ENCODE peak calls at places on chromosomes 2 and 18, in five cellular contexts. One of them, this sample, is unnamed.

GRCh38 chr2:202172439-202173191 is 65.8 kb downstream of the SUMO1 start:
- DNase-seq in endothelial cell of umbilical vein: no peak
- DNase-seq in fibroblast of lung: peak; percentile 42
- DNase-seq in PC-3: no peak
- DNase-seq in mammary epithelial cell: no peak
- DNase-seq in this sample: no peak

GRCh38 chr2:198129609-198130008 is 325.2 kb downstream of the PLCL1 start:
- DNase-seq in mammary epithelial cell: no peak
- DNase-seq in fibroblast of lung: no peak
- DNase-seq in PC-3: no peak
- DNase-seq in endothelial cell of umbilical vein: no peak
- DNase-seq in this sample: no peak

GRCh38 chr18:37435996-37436395 is 129.6 kb downstream of the CELF4 start:
- DNase-seq in mammary epithelial cell: peak; percentile 13
- DNase-seq in endothelial cell of umbilical vein: no peak
- DNase-seq in fibroblast of lung: peak; percentile 17
- DNase-seq in PC-3: no peak
- DNase-seq in this sample: peak; percentile 78

GRCh38 chr2:25672500-25673169 is 742 bp downstream of the DTNB start:
- DNase-seq in PC-3: peak; percentile 49
- DNase-seq in endothelial cell of umbilical vein: peak; percentile 43
- DNase-seq in fibroblast of lung: peak; percentile 49
- DNase-seq in mammary epithelial cell: peak; percentile 56
- DNase-seq in this sample: peak; percentile 75

GRCh38 chr2:181404472-181404871 is 52.7 kb upstream of the ITGA4 start:
- DNase-seq in PC-3: no peak
- DNase-seq in endothelial cell of umbilical vein: no peak
- DNase-seq in fibroblast of lung: no peak
- DNase-seq in mammary epithelial cell: no peak
- DNase-seq in this sample: no peak

GRCh38 chr2:47309952-47310800 is 92.8 kb upstream of the MSH2 start:
- DNase-seq in endothelial cell of umbilical vein: no peak
- DNase-seq in PC-3: no peak
- DNase-seq in fibroblast of lung: peak; percentile 64
- DNase-seq in mammary epithelial cell: no peak
- DNase-seq in this sample: no peak

GRCh38 chr2:199458806-199459285 is 1.1 kb upstream of the SATB2 start:
- DNase-seq in endothelial cell of umbilical vein: peak; percentile 56
- DNase-seq in mammary epithelial cell: peak; percentile 68
- DNase-seq in fibroblast of lung: no peak
- DNase-seq in PC-3: peak; percentile 29
- DNase-seq in this sample: peak; percentile 24

GRCh38 chr2:44237221-44237620 is 38.1 kb upstream of the SLC3A1 start:
- DNase-seq in mammary epithelial cell: no peak
- DNase-seq in fibroblast of lung: no peak
- DNase-seq in endothelial cell of umbilical vein: no peak
- DNase-seq in PC-3: no peak
- DNase-seq in this sample: peak; percentile 51

GRCh38 chr18:63365909-63366269 is 1.1 kb downstream of the KDSR start:
- DNase-seq in mammary epithelial cell: no peak
- DNase-seq in fibroblast of lung: no peak
- DNase-seq in endothelial cell of umbilical vein: no peak
- DNase-seq in PC-3: peak; percentile 16
- DNase-seq in this sample: no peak

GRCh38 chr2:221518201-221518936 is 53.7 kb downstream of the EPHA4 start:
- DNase-seq in fibroblast of lung: peak; percentile 86
- DNase-seq in endothelial cell of umbilical vein: peak; percentile 89
- DNase-seq in PC-3: peak; percentile 81
- DNase-seq in mammary epithelial cell: no peak
- DNase-seq in this sample: no peak

GRCh38 chr2:152099655-152100050 is 809 bp upstream of the CACNB4 start:
- DNase-seq in mammary epithelial cell: no peak
- DNase-seq in PC-3: peak; percentile 2
- DNase-seq in endothelial cell of umbilical vein: no peak
- DNase-seq in fibroblast of lung: no peak
- DNase-seq in this sample: no peak

GRCh38 chr2:152094014-152094413 is 4.8 kb downstream of the CACNB4 start:
- DNase-seq in PC-3: no peak
- DNase-seq in fibroblast of lung: no peak
- DNase-seq in mammary epithelial cell: no peak
- DNase-seq in endothelial cell of umbilical vein: no peak
- DNase-seq in this sample: no peak

GRCh38 chr2:152098033-152098797 is 629 bp downstream of the CACNB4 start:
- DNase-seq in endothelial cell of umbilical vein: no peak
- DNase-seq in PC-3: peak; percentile 6
- DNase-seq in mammary epithelial cell: peak; percentile 6
- DNase-seq in fibroblast of lung: no peak
- DNase-seq in this sample: no peak

GRCh38 chr2:152098798-152099654 is at the start of gene CACNB4:
- DNase-seq in fibroblast of lung: no peak
- DNase-seq in mammary epithelial cell: no peak
- DNase-seq in endothelial cell of umbilical vein: peak; percentile 16
- DNase-seq in PC-3: no peak
- DNase-seq in this sample: no peak

GRCh38 chr2:152097291-152098032 is 1.4 kb downstream of the CACNB4 start:
- DNase-seq in endothelial cell of umbilical vein: peak; percentile 30
- DNase-seq in fibroblast of lung: no peak
- DNase-seq in mammary epithelial cell: peak; percentile 57
- DNase-seq in PC-3: peak; percentile 17
- DNase-seq in this sample: no peak
- TF ChIP-seq EZH2 in endothelial cell of umbilical vein: peak; percentile 57
- TF ChIP-seq EZH2 in fibroblast of lung: no peak
- TF ChIP-seq EZH2 in mammary epithelial cell: peak; percentile 82
- TF ChIP-seq EZH2 in PC-3: no peak
- TF ChIP-seq EZH2 in this sample: no peak

GRCh38 chr2:164328310-164328709 is 293.0 kb downstream of the GRB14 start:
- DNase-seq in endothelial cell of umbilical vein: no peak
- DNase-seq in PC-3: no peak
- DNase-seq in mammary epithelial cell: no peak
- DNase-seq in fibroblast of lung: no peak
- DNase-seq in this sample: no peak
- H2AFZ ChIP-seq in endothelial cell of umbilical vein: no peak overlapping the region
- H2AFZ ChIP-seq in PC-3: no peak overlapping the region
- H2AFZ ChIP-seq in mammary epithelial cell: no peak overlapping the region
- H2AFZ ChIP-seq in fibroblast of lung: no peak overlapping the region
- H2AFZ ChIP-seq in this sample: no peak overlapping the region

GRCh38 chr18:6342990-6343389 is 71.7 kb downstream of the L3MBTL4 start:
- DNase-seq in fibroblast of lung: no peak
- DNase-seq in mammary epithelial cell: no peak
- DNase-seq in endothelial cell of umbilical vein: no peak
- DNase-seq in PC-3: no peak
- DNase-seq in this sample: no peak
- TF ChIP-seq CTCF in fibroblast of lung: no peak
- TF ChIP-seq CTCF in mammary epithelial cell: no peak
- TF ChIP-seq CTCF in endothelial cell of umbilical vein: no peak
- TF ChIP-seq CTCF in PC-3: no peak
- TF ChIP-seq CTCF in this sample: no peak

GRCh38 chr18:79614211-79615028 is 65.2 kb upstream of the CTDP1 start:
- DNase-seq in fibroblast of lung: no peak
- DNase-seq in PC-3: no peak
- DNase-seq in mammary epithelial cell: no peak
- DNase-seq in endothelial cell of umbilical vein: no peak
- DNase-seq in this sample: no peak

GRCh38 chr18:79613186-79613931 is 66.2 kb upstream of the CTDP1 start:
- DNase-seq in PC-3: no peak
- DNase-seq in fibroblast of lung: no peak
- DNase-seq in mammary epithelial cell: no peak
- DNase-seq in endothelial cell of umbilical vein: no peak
- DNase-seq in this sample: no peak

GRCh38 chr18:79616651-79617518 is 62.7 kb upstream of the CTDP1 start:
- DNase-seq in endothelial cell of umbilical vein: no peak
- DNase-seq in PC-3: no peak
- DNase-seq in fibroblast of lung: peak; percentile 55
- DNase-seq in mammary epithelial cell: peak; percentile 3
- DNase-seq in this sample: no peak

GRCh38 chr18:79615586-79615985 is 64.0 kb upstream of the CTDP1 start:
- DNase-seq in fibroblast of lung: no peak
- DNase-seq in mammary epithelial cell: no peak
- DNase-seq in endothelial cell of umbilical vein: no peak
- DNase-seq in PC-3: no peak
- DNase-seq in this sample: no peak

DNA sequence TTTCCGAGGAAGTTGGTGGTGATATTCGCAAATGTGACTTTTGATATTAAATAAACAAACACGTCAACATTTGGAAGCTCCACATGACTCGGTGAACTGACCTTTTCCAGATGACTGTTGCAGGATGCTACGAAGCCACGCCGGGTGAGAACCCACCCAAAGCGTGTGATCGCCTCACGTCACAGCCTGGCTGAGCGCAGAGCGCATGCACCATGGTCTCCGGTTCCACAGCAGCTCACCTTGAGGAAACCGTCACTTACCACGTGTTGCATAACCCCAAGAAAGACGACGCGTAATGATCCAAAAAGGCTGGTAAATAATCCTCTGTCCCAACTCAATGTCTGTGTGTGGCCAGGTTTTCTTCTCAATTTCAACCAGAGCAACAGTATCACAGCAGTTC is 64.5 kb upstream of the CTDP1 start:
- DNase-seq in mammary epithelial cell: no peak
- DNase-seq in endothelial cell of umbilical vein: no peak
- DNase-seq in fibroblast of lung: no peak
- DNase-seq in PC-3: no peak
- DNase-seq in this sample: no peak
- TF ChIP-seq EZH2 in mammary epithelial cell: no peak
- TF ChIP-seq EZH2 in endothelial cell of umbilical vein: no peak
- TF ChIP-seq EZH2 in fibroblast of lung: no peak
- TF ChIP-seq EZH2 in PC-3: no peak
- TF ChIP-seq EZH2 in this sample: no peak

GRCh38 chr18:49699303-49699702 is 114.0 kb downstream of the ACAA2 start:
- DNase-seq in endothelial cell of umbilical vein: no peak
- DNase-seq in fibroblast of lung: no peak
- DNase-seq in mammary epithelial cell: peak; percentile 61
- DNase-seq in PC-3: no peak
- DNase-seq in this sample: no peak

GRCh38 chr18:49707594-49707993 is 105.7 kb downstream of the ACAA2 start:
- DNase-seq in mammary epithelial cell: no peak
- DNase-seq in PC-3: no peak
- DNase-seq in fibroblast of lung: no peak
- DNase-seq in endothelial cell of umbilical vein: no peak
- DNase-seq in this sample: no peak

GRCh38 chr18:49708674-49709580 is 104.4 kb downstream of the ACAA2 start:
- DNase-seq in endothelial cell of umbilical vein: no peak
- DNase-seq in fibroblast of lung: no peak
- DNase-seq in PC-3: no peak
- DNase-seq in mammary epithelial cell: no peak
- DNase-seq in this sample: no peak

GRCh38 chr18:49698596-49699025 is 114.7 kb downstream of the ACAA2 start:
- DNase-seq in endothelial cell of umbilical vein: no peak
- DNase-seq in mammary epithelial cell: no peak
- DNase-seq in PC-3: no peak
- DNase-seq in fibroblast of lung: no peak
- DNase-seq in this sample: no peak

DNA sequence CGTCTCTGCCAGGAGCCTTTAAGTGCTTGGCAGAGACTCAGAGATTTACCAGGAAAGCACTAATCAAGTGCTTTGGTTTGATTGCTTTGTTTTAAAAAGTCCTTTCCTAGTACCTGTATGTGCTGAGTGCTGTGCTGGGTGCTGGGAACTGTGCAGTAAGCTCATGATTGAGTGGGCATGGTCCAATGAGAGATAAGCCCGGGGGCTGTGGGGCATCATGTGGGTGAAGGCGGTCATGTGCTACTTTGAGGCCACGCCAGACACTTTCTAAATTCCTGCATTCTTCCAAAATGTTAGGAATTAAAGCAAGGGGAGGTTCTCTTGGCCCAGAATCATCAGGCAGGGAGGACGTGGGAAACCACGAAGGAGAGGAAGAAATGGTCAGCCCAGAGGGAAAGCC is 109.0 kb downstream of the ACAA2 start:
- DNase-seq in endothelial cell of umbilical vein: no peak
- DNase-seq in PC-3: no peak
- DNase-seq in fibroblast of lung: peak; percentile 56
- DNase-seq in mammary epithelial cell: no peak
- DNase-seq in this sample: no peak
- H2AFZ ChIP-seq in endothelial cell of umbilical vein: no peak overlapping the region
- H2AFZ ChIP-seq in PC-3: no peak overlapping the region
- H2AFZ ChIP-seq in fibroblast of lung: no peak overlapping the region
- H2AFZ ChIP-seq in mammary epithelial cell: no peak overlapping the region
- H2AFZ ChIP-seq in this sample: no peak overlapping the region